ENCODE peak calls at places on chromosomes 1 and 21, in five cellular contexts. One of them, this sample, is unnamed.

GRCh38 chr1:57340361-57341192 is 83.3 kb downstream of the DAB1 start:
- DNase-seq in body of pancreas: no peak
- DNase-seq in AG04450: no peak
- DNase-seq in tibial artery: no peak
- DNase-seq in CD8-positive, alpha-beta T cell: no peak
- DNase-seq in this sample: no peak

GRCh38 chr1:7899741-7900140 is 40.9 kb downstream of the TNFRSF9 start:
- DNase-seq in tibial artery: no peak
- DNase-seq in CD8-positive, alpha-beta T cell: no peak
- DNase-seq in AG04450: no peak
- DNase-seq in body of pancreas: no peak
- DNase-seq in this sample: no peak

GRCh38 chr1:1763657-1764621 is 14.3 kb downstream of the NADK start:
- DNase-seq in body of pancreas: peak; percentile 77
- DNase-seq in tibial artery: no peak
- DNase-seq in CD8-positive, alpha-beta T cell: no peak
- DNase-seq in AG04450: no peak
- DNase-seq in this sample: peak; percentile 86

GRCh38 chr1:6724517-6725141 is 23.0 kb upstream of the DNAJC11 start:
- DNase-seq in AG04450: peak; percentile 67
- DNase-seq in tibial artery: no peak
- DNase-seq in body of pancreas: no peak
- DNase-seq in CD8-positive, alpha-beta T cell: no peak
- DNase-seq in this sample: no peak

GRCh38 chr1:59730759-59731478 is 83.8 kb upstream of the HOOK1 start:
- DNase-seq in AG04450: peak; percentile 95
- DNase-seq in body of pancreas: peak; percentile 76
- DNase-seq in tibial artery: peak; percentile 90
- DNase-seq in CD8-positive, alpha-beta T cell: no peak
- DNase-seq in this sample: peak; percentile 47

GRCh38 chr21:40254540-40255455 is 387.6 kb downstream of the PCP4 start:
- DNase-seq in body of pancreas: no peak
- DNase-seq in AG04450: no peak
- DNase-seq in CD8-positive, alpha-beta T cell: no peak
- DNase-seq in tibial artery: no peak
- DNase-seq in this sample: no peak

GRCh38 chr1:195754874-195755273 is 853.4 kb downstream of the KCNT2 start:
- DNase-seq in tibial artery: no peak
- DNase-seq in AG04450: no peak
- DNase-seq in body of pancreas: no peak
- DNase-seq in CD8-positive, alpha-beta T cell: no peak
- DNase-seq in this sample: no peak

GRCh38 chr1:160414836-160415235 is 14.5 kb downstream of the VANGL2 start:
- DNase-seq in tibial artery: no peak
- DNase-seq in body of pancreas: no peak
- DNase-seq in AG04450: no peak
- DNase-seq in CD8-positive, alpha-beta T cell: no peak
- DNase-seq in this sample: no peak

GRCh38 chr1:225697437-225697836 is 44.5 kb upstream of the ENAH start:
- DNase-seq in body of pancreas: peak; percentile 82
- DNase-seq in CD8-positive, alpha-beta T cell: no peak
- DNase-seq in tibial artery: peak; percentile 74
- DNase-seq in AG04450: no peak
- DNase-seq in this sample: no peak

GRCh38 chr1:174726167-174726879 is 273.4 kb upstream of the CACYBP start:
- DNase-seq in body of pancreas: no peak
- DNase-seq in tibial artery: no peak
- DNase-seq in AG04450: peak; percentile 13
- DNase-seq in CD8-positive, alpha-beta T cell: no peak
- DNase-seq in this sample: no peak

GRCh38 chr1:176705585-176705984 is 242.6 kb downstream of the PAPPA2 start:
- DNase-seq in tibial artery: no peak
- DNase-seq in AG04450: no peak
- DNase-seq in CD8-positive, alpha-beta T cell: no peak
- DNase-seq in body of pancreas: no peak
- DNase-seq in this sample: no peak

GRCh38 chr1:84375965-84376910 is 22.0 kb upstream of the DNASE2B start:
- DNase-seq in body of pancreas: no peak
- DNase-seq in AG04450: no peak
- DNase-seq in tibial artery: no peak
- DNase-seq in CD8-positive, alpha-beta T cell: no peak
- DNase-seq in this sample: no peak

GRCh38 chr1:154253671-154254070 is 18.8 kb upstream of the HAX1 start:
- DNase-seq in tibial artery: no peak
- DNase-seq in CD8-positive, alpha-beta T cell: no peak
- DNase-seq in AG04450: no peak
- DNase-seq in body of pancreas: no peak
- DNase-seq in this sample: no peak

GRCh38 chr1:231337043-231337471 is 595 bp downstream of the EXOC8 start:
- DNase-seq in AG04450: no peak
- DNase-seq in body of pancreas: no peak
- DNase-seq in CD8-positive, alpha-beta T cell: no peak
- DNase-seq in tibial artery: peak; percentile 68
- DNase-seq in this sample: no peak

GRCh38 chr1:109750241-109750882 is 9.5 kb upstream of the GSTM3 start:
- DNase-seq in AG04450: no peak
- DNase-seq in body of pancreas: no peak
- DNase-seq in CD8-positive, alpha-beta T cell: no peak
- DNase-seq in tibial artery: no peak
- DNase-seq in this sample: no peak

GRCh38 chr1:181485276-181486097 is 2.2 kb downstream of the CACNA1E start:
- DNase-seq in body of pancreas: peak; percentile 18
- DNase-seq in CD8-positive, alpha-beta T cell: no peak
- DNase-seq in tibial artery: no peak
- DNase-seq in AG04450: no peak
- DNase-seq in this sample: no peak

GRCh38 chr1:66552829-66553228 is 18.9 kb downstream of the SGIP1 start:
- DNase-seq in body of pancreas: no peak
- DNase-seq in CD8-positive, alpha-beta T cell: no peak
- DNase-seq in tibial artery: no peak
- DNase-seq in AG04450: no peak
- DNase-seq in this sample: no peak

GRCh38 chr1:26584022-26584485 is 54.5 kb downstream of the RPS6KA1 start:
- DNase-seq in tibial artery: no peak
- DNase-seq in CD8-positive, alpha-beta T cell: no peak
- DNase-seq in body of pancreas: no peak
- DNase-seq in AG04450: no peak
- DNase-seq in this sample: peak; percentile 0

GRCh38 chr1:210558302-210558701 is 229.6 kb downstream of the HHAT start:
- DNase-seq in body of pancreas: peak; percentile 54
- DNase-seq in AG04450: no peak
- DNase-seq in CD8-positive, alpha-beta T cell: no peak
- DNase-seq in tibial artery: no peak
- DNase-seq in this sample: no peak

GRCh38 chr21:18498428-18498827 is 94.8 kb upstream of the TMPRSS15 start:
- DNase-seq in body of pancreas: no peak
- DNase-seq in CD8-positive, alpha-beta T cell: no peak
- DNase-seq in AG04450: no peak
- DNase-seq in tibial artery: no peak
- DNase-seq in this sample: no peak

GRCh38 chr1:54300395-54300794 is 100.4 kb downstream of the MRPL37 start:
- DNase-seq in body of pancreas: no peak
- DNase-seq in CD8-positive, alpha-beta T cell: no peak
- DNase-seq in tibial artery: no peak
- DNase-seq in AG04450: no peak
- DNase-seq in this sample: no peak

GRCh38 chr1:221437924-221438323 is 304.0 kb downstream of the DUSP10 start:
- DNase-seq in body of pancreas: no peak
- DNase-seq in CD8-positive, alpha-beta T cell: no peak
- DNase-seq in AG04450: no peak
- DNase-seq in tibial artery: no peak
- DNase-seq in this sample: no peak

GRCh38 chr1:61616830-61617229 is 108.1 kb downstream of the TM2D1 start:
- DNase-seq in CD8-positive, alpha-beta T cell: no peak
- DNase-seq in body of pancreas: no peak
- DNase-seq in tibial artery: no peak
- DNase-seq in AG04450: no peak
- DNase-seq in this sample: no peak
- H3K27ac ChIP-seq in CD8-positive, alpha-beta T cell: no peak overlapping the region
- H3K27ac ChIP-seq in body of pancreas: no peak overlapping the region
- H3K27ac ChIP-seq in tibial artery: peak overlapping the region; percentile 41
- H3K27ac ChIP-seq in AG04450: no peak overlapping the region
- H3K27ac ChIP-seq in this sample: no peak overlapping the region

DNA sequence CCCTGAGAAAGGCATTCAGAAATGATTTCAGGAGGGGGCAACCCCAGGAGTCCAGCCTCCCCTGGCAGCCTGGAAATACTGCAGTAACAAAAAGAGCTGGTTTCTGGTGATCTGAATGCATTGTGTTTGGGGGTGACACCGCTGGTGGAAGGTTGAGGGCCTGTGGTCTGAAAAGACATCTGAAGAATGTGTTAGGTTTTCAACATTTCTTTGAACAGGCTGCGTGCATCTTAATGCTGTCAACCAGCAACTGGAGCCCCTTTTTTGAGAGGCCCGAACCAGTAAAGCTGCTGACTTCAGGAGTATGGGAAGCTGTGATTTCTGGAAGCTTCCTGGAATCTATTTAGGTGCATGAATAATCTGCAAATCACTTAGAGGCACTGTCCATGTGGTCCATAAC is 17.1 kb downstream of the ATP5PO start:
- DNase-seq in tibial artery: no peak
- DNase-seq in body of pancreas: no peak
- DNase-seq in CD8-positive, alpha-beta T cell: no peak
- DNase-seq in AG04450: no peak
- DNase-seq in this sample: no peak
- H3K4me3 ChIP-seq in tibial artery: no peak overlapping the region
- H3K4me3 ChIP-seq in body of pancreas: no peak overlapping the region
- H3K4me3 ChIP-seq in CD8-positive, alpha-beta T cell: no peak overlapping the region
- H3K4me3 ChIP-seq in AG04450: no peak overlapping the region
- H3K4me3 ChIP-seq in this sample: no peak overlapping the region

DNA sequence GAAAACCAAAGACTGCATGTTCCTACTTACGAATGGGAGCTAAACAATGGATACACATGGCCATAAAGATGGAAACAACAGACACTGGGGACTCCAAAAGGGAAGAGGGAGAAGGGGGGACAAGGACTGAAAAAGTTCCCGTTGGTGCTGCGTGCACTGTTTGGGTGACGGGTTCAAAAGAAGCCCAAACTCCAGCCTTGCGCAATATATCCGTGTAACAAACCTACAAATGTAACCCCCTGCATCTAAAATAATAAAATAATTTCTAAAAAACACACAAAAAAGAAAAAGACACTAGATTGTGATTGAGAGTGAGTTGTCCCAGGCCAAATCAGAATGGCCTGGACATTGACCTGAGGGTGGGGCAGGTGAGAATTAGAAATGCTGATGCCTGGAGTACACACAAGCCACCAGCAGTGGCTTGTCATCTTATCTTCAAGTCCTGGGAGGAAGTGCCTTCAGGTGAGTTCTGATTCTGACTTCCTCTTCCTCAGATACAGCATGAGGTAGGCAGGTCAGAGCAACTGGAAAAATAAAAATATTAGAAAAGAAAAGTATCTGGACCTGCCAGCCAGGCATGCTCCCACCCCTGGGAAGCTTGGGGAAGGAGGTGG is 54.7 kb downstream of the SPATA46 start:
- DNase-seq in tibial artery: no peak
- DNase-seq in AG04450: no peak
- DNase-seq in body of pancreas: no peak
- DNase-seq in CD8-positive, alpha-beta T cell: no peak
- DNase-seq in this sample: no peak
- H3K27ac ChIP-seq in tibial artery: no peak overlapping the region
- H3K27ac ChIP-seq in AG04450: no peak overlapping the region
- H3K27ac ChIP-seq in body of pancreas: no peak overlapping the region
- H3K27ac ChIP-seq in CD8-positive, alpha-beta T cell: no peak overlapping the region
- H3K27ac ChIP-seq in this sample: no peak overlapping the region

DNA sequence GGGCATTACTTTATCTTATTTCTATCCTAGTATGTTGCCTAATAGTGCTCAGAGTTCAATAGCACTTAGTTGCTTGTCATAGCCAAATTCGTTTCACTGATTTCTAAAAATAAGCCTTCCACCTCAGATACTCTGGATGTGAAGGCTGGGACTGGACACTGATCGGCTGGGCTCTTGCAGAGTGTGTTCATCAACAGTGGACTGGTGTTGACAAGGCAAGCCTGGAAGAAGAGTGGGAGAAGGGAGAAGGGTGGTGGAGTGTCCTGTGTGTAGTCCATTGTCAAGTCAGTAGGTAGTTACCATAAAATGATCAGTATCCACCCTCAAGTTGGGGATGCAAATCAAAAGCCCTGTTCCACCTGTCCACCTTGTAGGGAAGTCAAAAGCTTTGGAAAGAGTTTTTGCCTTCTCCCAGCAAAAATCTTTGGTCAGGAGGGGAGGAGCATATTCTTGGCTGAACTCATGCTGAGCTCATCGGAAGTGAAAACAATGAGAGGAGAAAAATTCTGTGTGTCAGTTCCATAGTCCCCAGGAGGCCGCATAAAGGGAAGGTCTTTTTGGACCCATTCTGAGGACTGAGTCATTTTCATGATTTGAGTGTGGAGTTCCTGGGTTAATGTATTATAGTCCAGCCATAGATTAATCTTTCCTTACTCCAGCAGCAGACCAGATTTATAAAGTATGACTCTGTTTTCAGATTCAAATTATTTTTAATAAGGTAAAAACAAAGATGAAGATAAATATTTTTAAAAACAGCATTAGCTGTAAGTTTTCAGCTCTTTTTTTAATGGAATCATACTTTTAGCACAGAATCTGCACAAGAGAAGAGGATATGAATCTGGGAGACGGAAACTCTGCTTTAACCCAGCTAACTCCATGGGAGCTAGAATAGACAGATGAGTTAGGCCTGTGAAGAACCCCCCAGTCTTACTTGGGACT is 99.4 kb upstream of the BMP8A start:
- DNase-seq in tibial artery: no peak
- DNase-seq in CD8-positive, alpha-beta T cell: no peak
- DNase-seq in AG04450: no peak
- DNase-seq in body of pancreas: peak; percentile 40
- DNase-seq in this sample: peak; percentile 34
- H3K4me3 ChIP-seq in tibial artery: no peak overlapping the region
- H3K4me3 ChIP-seq in CD8-positive, alpha-beta T cell: no peak overlapping the region
- H3K4me3 ChIP-seq in AG04450: no peak overlapping the region
- H3K4me3 ChIP-seq in body of pancreas: no peak overlapping the region
- H3K4me3 ChIP-seq in this sample: no peak overlapping the region

DNA sequence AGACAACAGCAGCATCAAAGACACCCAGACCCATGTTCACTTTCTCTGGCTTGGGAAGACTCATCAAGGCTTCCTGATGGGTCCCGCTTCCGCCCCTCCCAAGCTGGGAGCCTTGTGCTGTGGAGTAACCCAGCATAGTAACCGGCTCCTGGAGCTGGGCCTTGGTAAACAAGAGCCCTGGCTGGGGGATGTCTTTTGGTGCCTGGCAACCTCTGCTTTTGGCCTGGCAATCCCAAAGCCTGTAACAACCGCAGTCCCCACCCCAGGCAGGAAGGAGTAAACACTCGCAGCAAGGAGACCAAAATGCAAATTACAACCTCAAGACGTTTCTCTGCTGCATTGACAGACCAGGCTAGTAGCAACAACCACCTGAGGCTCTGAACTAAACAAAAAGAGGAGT is 16.9 kb upstream of the THRAP3 start:
- DNase-seq in CD8-positive, alpha-beta T cell: no peak
- DNase-seq in AG04450: no peak
- DNase-seq in tibial artery: peak; percentile 94
- DNase-seq in body of pancreas: peak; percentile 89
- DNase-seq in this sample: peak; percentile 90
- H3K27ac ChIP-seq in CD8-positive, alpha-beta T cell: no peak overlapping the region
- H3K27ac ChIP-seq in AG04450: no peak overlapping the region
- H3K27ac ChIP-seq in tibial artery: peak overlapping the region; percentile 90
- H3K27ac ChIP-seq in body of pancreas: peak overlapping the region; percentile 48
- H3K27ac ChIP-seq in this sample: peak overlapping the region; percentile 96